ENCODE peak calls at places on chromosome 17, in seven cellular contexts. D is CD8-positive, alpha-beta T cell; M is fibroblast of lung; A is endodermal cell; P is kidney; Z is neural progenitor cell; B is tibial nerve. T is an unnamed sample.

GRCh38 chr17:37844158-37844976 is 79.8 kb upstream of the TBC1D3K start:
- DNase-seq in M (peak; percentile 45), D (peak; percentile 30), P (peak; percentile 83), A (peak; percentile 97), Z (peak; percentile 85), B (peak; percentile 23), T (peak; percentile 81)

GRCh38 chr17:19249681-19250080 is 12.5 kb downstream of the EPN2 start:
- DNase-seq in D (no peak), Z (no peak), B (peak; percentile 50), P (no peak), A (no peak), M (peak; percentile 25), T (no peak)

GRCh38 chr17:51056813-51057510 is 63.7 kb downstream of the SPAG9 start:
- DNase-seq in B (peak; percentile 77), D (no peak), P (no peak), Z (peak; percentile 68), A (peak; percentile 89), M (peak; percentile 85), T (no peak)

GRCh38 chr17:28154242-28154641 is 111.8 kb downstream of the NLK start:
- DNase-seq in B (no peak), P (no peak), M (no peak), A (no peak), D (no peak), Z (no peak), T (no peak)

GRCh38 chr17:43579570-43580140 is 33.5 kb upstream of the ETV4 start:
- DNase-seq in A (no peak), P (no peak), M (peak; percentile 48), Z (no peak), D (no peak), B (no peak), T (no peak)

GRCh38 chr17:1612400-1612799 is 16.2 kb downstream of the SLC43A2 start:
- DNase-seq in M (no peak), B (no peak), Z (no peak), A (no peak), P (no peak), D (no peak), T (no peak)

GRCh38 chr17:78970834-78971763 is 8.6 kb downstream of the LGALS3BP start:
- DNase-seq in D (peak; percentile 76), B (peak; percentile 95), Z (peak; percentile 84), A (peak; percentile 97), M (peak; percentile 75), P (peak; percentile 84), T (peak; percentile 89)

GRCh38 chr17:6592193-6592592 is 35.8 kb upstream of the PITPNM3 start:
- DNase-seq in P (no peak), M (no peak), B (no peak), Z (no peak), D (no peak), A (no peak), T (no peak)

GRCh38 chr17:19460695-19461094 is 49.7 kb downstream of the RNF112 start:
- DNase-seq in P (peak; percentile 82), A (peak; percentile 86), B (no peak), Z (no peak), M (peak; percentile 39), D (no peak), T (peak; percentile 72)

GRCh38 chr17:9024497-9024896 is 3.2 kb downstream of the NTN1 start:
- DNase-seq in B (no peak), Z (peak; percentile 71), P (no peak), D (no peak), A (peak; percentile 78), M (no peak), T (no peak)

GRCh38 chr17:61555127-61555531 is 35.9 kb downstream of the NACA2 start:
- DNase-seq in P (no peak), A (no peak), B (no peak), M (no peak), D (no peak), Z (no peak), T (no peak)

GRCh38 chr17:29155235-29155965 is 24.8 kb downstream of the MYO18A start:
- DNase-seq in A (peak; percentile 81), M (peak; percentile 48), D (peak; percentile 47), Z (no peak), P (peak; percentile 83), B (no peak), T (peak; percentile 79)

GRCh38 chr17:12485361-12485911 is 180.3 kb upstream of the MYOCD start:
- DNase-seq in A (peak; percentile 59), M (no peak), D (no peak), B (no peak), Z (no peak), P (no peak), T (no peak)

DNA sequence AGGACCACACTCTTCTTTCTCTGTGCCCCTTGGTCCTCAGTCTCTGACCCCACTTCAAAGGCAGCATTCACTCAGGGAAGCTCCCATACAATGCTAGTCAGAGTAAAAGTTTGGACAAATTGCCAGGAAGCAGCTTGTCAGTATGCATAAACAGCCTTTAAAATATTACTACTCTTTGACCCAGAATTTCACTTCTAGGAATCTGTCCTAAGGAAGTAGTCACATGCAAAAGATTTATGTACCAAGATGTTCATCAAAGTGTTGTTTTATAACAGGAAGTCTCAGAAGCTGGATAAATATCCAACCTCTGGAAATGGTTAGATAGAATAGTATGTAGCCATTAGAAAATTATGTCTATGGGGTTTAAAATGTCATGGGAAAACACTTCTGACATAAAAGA is 31.0 kb downstream of the MAPT start:
- DNase-seq in M (no peak), B (no peak), A (no peak), Z (no peak), D (no peak), P (no peak), T (no peak)
- H3K4me1 ChIP-seq in M (no peaks in the 10 kb centered on the region), B (no peaks in the 10 kb centered on the region), A (no peaks in the 10 kb centered on the region), Z (no peaks in the 10 kb centered on the region), D (no peaks in the 10 kb centered on the region), P (peaks cover 11% of the 10 kb centered on the region), T (no peaks in the 10 kb centered on the region)

GRCh38 chr17:40548491-40548981 is 16.7 kb downstream of the CCR7 start:
- DNase-seq in D (no peak), Z (no peak), B (no peak), P (no peak), A (peak; percentile 32), M (no peak), T (peak; percentile 22)
- H3K4me1 ChIP-seq in D (peaks cover 86% of the 10 kb centered on the region), Z (peaks cover 11% of the 10 kb centered on the region), B (peaks cover 63% of the 10 kb centered on the region), P (peaks cover 20% of the 10 kb centered on the region), A (no peaks in the 10 kb centered on the region), M (peaks cover 49% of the 10 kb centered on the region), T (no peaks in the 10 kb centered on the region)

DNA sequence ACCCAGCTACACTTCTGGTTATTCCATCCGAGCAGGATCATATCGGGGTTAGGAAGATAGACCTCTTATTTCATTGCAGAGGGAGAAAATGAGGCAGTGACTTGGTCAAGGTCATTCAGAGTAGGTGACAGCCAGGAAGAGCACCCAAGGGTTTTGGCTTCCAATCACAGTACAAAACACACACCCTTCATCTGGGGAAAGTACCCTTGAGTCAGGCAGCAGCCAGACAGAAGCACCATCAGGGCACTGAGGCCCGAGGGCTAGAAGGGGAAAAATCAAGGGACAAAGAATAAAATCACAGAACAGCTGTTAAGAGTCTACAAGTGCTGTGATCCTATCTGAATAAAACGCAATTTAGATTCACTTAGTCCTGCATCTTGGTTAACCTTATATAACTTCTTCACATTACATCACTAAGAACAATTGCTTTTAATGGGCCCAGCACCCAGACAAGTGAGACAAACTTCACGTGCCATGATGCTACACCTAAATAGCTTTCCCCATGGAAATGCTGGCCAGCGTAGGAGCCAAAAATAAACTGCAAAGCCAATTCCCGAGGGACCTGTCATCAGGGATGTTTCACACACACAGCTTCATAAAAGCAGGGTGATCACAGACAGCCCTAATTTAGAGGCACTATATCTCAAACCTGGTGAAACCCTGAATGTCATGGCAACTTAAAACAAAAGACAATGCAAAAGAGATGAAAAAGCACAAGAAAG is 4.9 kb downstream of the UBE2O start:
- DNase-seq in P (no peak), Z (no peak), B (no peak), D (no peak), A (no peak), M (no peak), T (no peak)
- H3K4me1 ChIP-seq in P (peaks cover 10% of the 10 kb centered on the region), Z (peaks cover 27% of the 10 kb centered on the region), B (peaks cover 4% of the 10 kb centered on the region), D (peaks cover 22% of the 10 kb centered on the region), A (peaks cover 6% of the 10 kb centered on the region), M (peaks cover 35% of the 10 kb centered on the region), T (no peaks in the 10 kb centered on the region)

GRCh38 chr17:4838306-4838785 is 5.2 kb downstream of the MINK1 start:
- DNase-seq in Z (no peak), A (no peak), P (no peak), M (no peak), D (no peak), B (no peak), T (no peak)

GRCh38 chr17:4839221-4839620 is 6.1 kb downstream of the MINK1 start:
- DNase-seq in Z (no peak), P (no peak), D (no peak), B (no peak), M (no peak), A (no peak), T (no peak)

GRCh38 chr17:4839965-4840892 is 7.1 kb downstream of the MINK1 start:
- DNase-seq in A (no peak), P (no peak), B (no peak), Z (no peak), M (peak; percentile 43), D (no peak), T (no peak)

GRCh38 chr17:4836221-4836620 is 3.1 kb downstream of the MINK1 start:
- DNase-seq in B (no peak), D (no peak), P (no peak), A (no peak), Z (no peak), M (no peak), T (no peak)

DNA sequence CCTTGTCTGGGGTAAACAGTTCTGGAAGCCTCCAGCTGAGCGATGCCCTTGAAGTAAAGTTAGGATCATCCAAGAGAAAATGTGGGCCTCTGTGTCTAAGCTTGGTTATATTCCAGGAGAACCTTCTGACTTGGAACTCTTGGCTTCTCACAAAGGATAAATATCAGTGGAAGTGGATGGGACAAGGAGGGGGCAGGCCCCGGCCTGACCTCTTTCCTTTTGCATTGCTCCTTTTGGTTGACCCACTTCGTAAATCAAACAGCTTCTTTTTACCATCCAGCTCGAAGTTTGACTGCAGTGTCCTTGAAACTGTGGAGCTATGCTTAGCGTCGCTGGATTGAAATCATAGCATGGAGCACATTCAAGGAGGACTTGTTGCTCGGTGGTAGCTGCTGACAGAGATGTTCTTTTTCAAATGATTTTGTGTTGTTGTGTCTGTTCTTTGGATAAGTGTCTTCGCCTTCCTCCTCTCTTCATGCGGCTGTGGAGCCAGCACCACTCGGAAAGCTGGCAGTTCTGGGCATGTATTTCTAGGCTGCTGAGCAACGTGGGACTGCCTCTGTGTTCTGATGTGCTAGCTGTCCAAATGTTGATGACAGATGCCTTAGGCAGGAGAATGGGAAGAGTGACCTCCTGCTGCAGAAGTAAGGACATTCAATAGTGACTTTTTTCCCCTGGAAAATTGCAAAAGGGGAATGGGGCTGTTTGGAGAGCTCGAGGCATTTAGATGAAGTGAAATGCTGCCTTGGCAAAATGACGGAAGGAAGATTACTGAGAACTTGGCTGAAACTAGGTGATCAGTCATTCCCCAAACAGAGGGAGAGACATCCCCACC is 4.5 kb downstream of the MINK1 start:
- DNase-seq in Z (no peak), B (no peak), P (peak; percentile 20), A (no peak), D (no peak), M (no peak), T (no peak)
- H3K4me1 ChIP-seq in Z (peaks cover 9% of the 10 kb centered on the region), B (peaks cover 25% of the 10 kb centered on the region), P (peaks cover 7% of the 10 kb centered on the region), A (peaks cover 16% of the 10 kb centered on the region), D (peaks cover 40% of the 10 kb centered on the region), M (peaks cover 8% of the 10 kb centered on the region), T (no peaks in the 10 kb centered on the region)

T was measured in aorta.